ENCODE peak calls at places on chromosomes 6 and 20, in five cellular contexts. F is NCI-H510A treated with DMSO at 0.1 percent for 48 hours, S is C1 segment of cervical spinal cord, K is tibial artery, X is amniotic stem cell. D is an unnamed sample.

GRCh38 chr6:167906899-167907298 is 80.2 kb downstream of the AFDN start:
- DNase-seq in K (no peak), S (no peak), X (no peak), F (peak; percentile 10), D (no peak)

GRCh38 chr20:19212524-19213502 is at the start of gene SLC24A3:
- DNase-seq in F (peak; percentile 78), X (peak; percentile 25), K (peak; percentile 87), S (no peak), D (no peak)

GRCh38 chr6:116595247-116595646 is 21.0 kb upstream of the RSPH4A start:
- DNase-seq in K (no peak), F (no peak), S (no peak), X (no peak), D (no peak)

GRCh38 chr20:6698056-6698455 is 69.4 kb upstream of the BMP2 start:
- DNase-seq in K (no peak), X (no peak), F (peak; percentile 52), S (no peak), D (no peak)

GRCh38 chr20:18187020-18187419 is 49.4 kb downstream of the KAT14 start:
- DNase-seq in X (no peak), S (no peak), K (no peak), F (no peak), D (no peak)

GRCh38 chr6:127879685-127880084 is 21.2 kb downstream of the THEMIS start:
- DNase-seq in S (no peak), F (no peak), X (no peak), K (no peak), D (no peak)

GRCh38 chr20:31717478-31717946 is 5.2 kb downstream of the BCL2L1 start:
- DNase-seq in F (no peak), S (no peak), K (no peak), X (no peak), D (no peak)

GRCh38 chr6:89079611-89080213 is 839 bp upstream of the PNRC1 start:
- DNase-seq in F (peak; percentile 13), K (peak; percentile 72), S (no peak), X (peak; percentile 67), D (peak; percentile 44)

GRCh38 chr6:126180585-126180984 is 159.3 kb upstream of the CENPW start:
- DNase-seq in X (no peak), K (no peak), F (no peak), S (no peak), D (peak; percentile 74)

GRCh38 chr20:58623579-58624473 is 27.3 kb upstream of the STX16 start:
- DNase-seq in X (peak; percentile 85), S (no peak), K (peak; percentile 81), F (no peak), D (peak; percentile 94)

GRCh38 chr20:63513207-63513606 is 7.4 kb upstream of the PPDPF start:
- DNase-seq in S (no peak), F (no peak), K (no peak), X (no peak), D (no peak)

GRCh38 chr6:15296735-15297134 is 50.9 kb downstream of the JARID2 start:
- DNase-seq in S (no peak), X (no peak), K (no peak), F (no peak), D (no peak)

GRCh38 chr6:138240476-138241245 is 22.4 kb upstream of the PBOV1 start:
- DNase-seq in X (peak; percentile 32), K (no peak), F (no peak), S (no peak), D (peak; percentile 89)

GRCh38 chr6:257031-257725 is 35.1 kb upstream of the DUSP22 start:
- DNase-seq in K (no peak), X (no peak), S (no peak), F (no peak), D (no peak)

GRCh38 chr6:116763048-116763447 is 2.5 kb downstream of the FAM162B start:
- DNase-seq in K (no peak), S (no peak), X (no peak), F (no peak), D (no peak)

GRCh38 chr6:131107166-131107565 is 28.1 kb upstream of the AKAP7 start:
- DNase-seq in X (peak; percentile 63), F (no peak), S (no peak), K (no peak), D (no peak)

GRCh38 chr20:47278907-47279348 is 77.6 kb downstream of the ZMYND8 start:
- DNase-seq in F (no peak), X (no peak), K (no peak), S (no peak), D (no peak)

GRCh38 chr6:149331043-149331807 is 13.7 kb downstream of the TAB2 start:
- DNase-seq in F (no peak), S (no peak), X (no peak), K (no peak), D (no peak)

GRCh38 chr6:56851541-56852248 is 103.2 kb upstream of the BEND6 start:
- DNase-seq in X (peak; percentile 85), K (no peak), F (peak; percentile 94), S (peak; percentile 40), D (peak; percentile 85)

GRCh38 chr6:144675231-144675861 is 390.2 kb downstream of the UTRN start:
- DNase-seq in S (no peak), F (no peak), X (no peak), K (no peak), D (peak; percentile 67)

GRCh38 chr20:32034581-32035397 is 17.3 kb upstream of the HCK start:
- DNase-seq in K (no peak), X (no peak), S (no peak), F (no peak), D (no peak)

GRCh38 chr6:134840086-134840485 is 109.8 kb downstream of the ALDH8A1 start:
- DNase-seq in F (no peak), S (no peak), X (no peak), K (no peak), D (no peak)

GRCh38 chr6:36210886-36211595 is 14.5 kb downstream of the BRPF3 start:
- DNase-seq in F (no peak), K (no peak), S (no peak), X (no peak), D (no peak)

GRCh38 chr20:51326241-51326819 is 216.2 kb downstream of the NFATC2 start:
- DNase-seq in S (no peak), F (no peak), X (peak; percentile 37), K (no peak), D (no peak)

GRCh38 chr6:20540683-20541082 is 6.4 kb downstream of the CDKAL1 start:
- DNase-seq in S (no peak), X (no peak), K (no peak), F (no peak), D (no peak)

GRCh38 chr6:169140986-169141495 is 112.6 kb downstream of the THBS2 start:
- DNase-seq in K (peak; percentile 41), X (no peak), F (no peak), S (no peak), D (no peak)